ENCODE peak calls at places on chromosomes 13 and 19, in eight cellular contexts. I, S, H, Z, U, O, L and T are unnamed samples.

GRCh38 chr13:111347438-111347837 is 27.0 kb downstream of the TEX29 start:
- DNase-seq in I (no peak), S (no peak), H (no peak), Z (no peak), U (no peak), O (no peak), L (no peak), T (no peak)

GRCh38 chr13:23140492-23140891 is 40.3 kb upstream of the SGCG start:
- DNase-seq in I (no peak), S (no peak), H (no peak), Z (no peak), U (no peak), O (no peak), L (no peak), T (no peak)

GRCh38 chr13:98813993-98814392 is 61.5 kb upstream of the SLC15A1 start:
- DNase-seq in I (peak; percentile 12), S (no peak), H (no peak), Z (no peak), U (no peak), O (no peak), L (no peak), T (no peak)

GRCh38 chr13:85298387-85298924 is 500.8 kb downstream of the SLITRK6 start:
- DNase-seq in I (no peak), S (no peak), H (no peak), Z (no peak), U (no peak), O (no peak), L (no peak), T (no peak)

GRCh38 chr19:50645107-50645506 is 4.1 kb upstream of the C19orf81 start:
- DNase-seq in I (no peak), S (no peak), H (no peak), Z (no peak), U (no peak), O (no peak), L (no peak), T (no peak)

GRCh38 chr13:27663947-27664346 is 42.3 kb downstream of the POLR1D start:
- DNase-seq in I (no peak), S (no peak), H (no peak), Z (no peak), U (no peak), O (no peak), L (no peak), T (no peak)

GRCh38 chr13:23876265-23876664 is 12.9 kb downstream of the MIPEP start:
- DNase-seq in I (no peak), S (no peak), H (no peak), Z (no peak), U (no peak), O (no peak), L (no peak), T (no peak)

GRCh38 chr19:16946951-16947940 is 58.4 kb downstream of the F2RL3 start:
- DNase-seq in I (no peak), S (no peak), H (no peak), Z (no peak), U (no peak), O (no peak), L (no peak), T (no peak)

GRCh38 chr13:69109891-69110525 is 997.6 kb upstream of the ATXN8OS start:
- DNase-seq in I (no peak), S (no peak), H (no peak), Z (no peak), U (no peak), O (no peak), L (no peak), T (peak; percentile 23)

GRCh38 chr13:27792393-27793218 is at the start of gene GSX1:
- DNase-seq in I (peak; percentile 63), S (no peak), H (peak; percentile 85), Z (no peak), U (peak; percentile 66), O (peak; percentile 86), L (no peak), T (peak; percentile 41)

GRCh38 chr19:58556633-58557252 is 1.7 kb downstream of the UBE2M start:
- DNase-seq in I (no peak), S (no peak), H (no peak), Z (no peak), U (peak; percentile 42), O (no peak), L (no peak), T (no peak)

GRCh38 chr13:41019027-41019487 is at the start of gene ELF1:
- DNase-seq in I (peak; percentile 65), S (peak; percentile 86), H (no peak), Z (no peak), U (peak; percentile 67), O (no peak), L (peak; percentile 50), T (no peak)

GRCh38 chr19:39207293-39207836 is 3.3 kb upstream of the SYCN start:
- DNase-seq in I (no peak), S (no peak), H (no peak), Z (no peak), U (no peak), O (no peak), L (no peak), T (no peak)

GRCh38 chr13:105920375-105920774 is 615.1 kb downstream of the EFNB2 start:
- DNase-seq in I (peak; percentile 56), S (peak; percentile 93), H (peak; percentile 58), Z (no peak), U (no peak), O (no peak), L (no peak), T (peak; percentile 44)

GRCh38 chr13:48588120-48588519 is 55.2 kb upstream of the RCBTB2 start:
- DNase-seq in I (no peak), S (no peak), H (no peak), Z (no peak), U (no peak), O (no peak), L (no peak), T (no peak)

GRCh38 chr13:65063753-65064152 is 2166.4 kb downstream of the PCDH9 start:
- DNase-seq in I (peak; percentile 67), S (no peak), H (no peak), Z (no peak), U (no peak), O (no peak), L (no peak), T (no peak)

GRCh38 chr13:109874921-109875454 is 88.6 kb upstream of the IRS2 start:
- DNase-seq in I (peak; percentile 80), S (peak; percentile 90), H (no peak), Z (no peak), U (no peak), O (no peak), L (no peak), T (no peak)

GRCh38 chr19:8310342-8311055 is 2.3 kb upstream of the CD320 start:
- DNase-seq in I (no peak), S (peak; percentile 21), H (no peak), Z (peak; percentile 13), U (peak; percentile 40), O (no peak), L (no peak), T (no peak)

GRCh38 chr13:30175166-30175565 is 132.2 kb downstream of the KATNAL1 start:
- DNase-seq in I (no peak), S (no peak), H (no peak), Z (no peak), U (no peak), O (no peak), L (no peak), T (no peak)

GRCh38 chr13:80430561-80430960 is 89.6 kb upstream of the SPRY2 start:
- DNase-seq in I (no peak), S (no peak), H (no peak), Z (no peak), U (no peak), O (no peak), L (no peak), T (no peak)

GRCh38 chr19:45509692-45510015 is 2.4 kb downstream of the VASP start:
- DNase-seq in I (no peak), S (no peak), H (no peak), Z (no peak), U (no peak), O (no peak), L (no peak), T (no peak)
- H3K4me1 ChIP-seq in I (peaks cover 30% of the 10 kb centered on the region), S (peaks cover 42% of the 10 kb centered on the region), H (peaks cover 5% of the 10 kb centered on the region), Z (peaks cover 3% of the 10 kb centered on the region), U (no peaks in the 10 kb centered on the region), O (peaks cover 37% of the 10 kb centered on the region), L (peaks cover 52% of the 10 kb centered on the region), T (peaks cover 10% of the 10 kb centered on the region)

DNA sequence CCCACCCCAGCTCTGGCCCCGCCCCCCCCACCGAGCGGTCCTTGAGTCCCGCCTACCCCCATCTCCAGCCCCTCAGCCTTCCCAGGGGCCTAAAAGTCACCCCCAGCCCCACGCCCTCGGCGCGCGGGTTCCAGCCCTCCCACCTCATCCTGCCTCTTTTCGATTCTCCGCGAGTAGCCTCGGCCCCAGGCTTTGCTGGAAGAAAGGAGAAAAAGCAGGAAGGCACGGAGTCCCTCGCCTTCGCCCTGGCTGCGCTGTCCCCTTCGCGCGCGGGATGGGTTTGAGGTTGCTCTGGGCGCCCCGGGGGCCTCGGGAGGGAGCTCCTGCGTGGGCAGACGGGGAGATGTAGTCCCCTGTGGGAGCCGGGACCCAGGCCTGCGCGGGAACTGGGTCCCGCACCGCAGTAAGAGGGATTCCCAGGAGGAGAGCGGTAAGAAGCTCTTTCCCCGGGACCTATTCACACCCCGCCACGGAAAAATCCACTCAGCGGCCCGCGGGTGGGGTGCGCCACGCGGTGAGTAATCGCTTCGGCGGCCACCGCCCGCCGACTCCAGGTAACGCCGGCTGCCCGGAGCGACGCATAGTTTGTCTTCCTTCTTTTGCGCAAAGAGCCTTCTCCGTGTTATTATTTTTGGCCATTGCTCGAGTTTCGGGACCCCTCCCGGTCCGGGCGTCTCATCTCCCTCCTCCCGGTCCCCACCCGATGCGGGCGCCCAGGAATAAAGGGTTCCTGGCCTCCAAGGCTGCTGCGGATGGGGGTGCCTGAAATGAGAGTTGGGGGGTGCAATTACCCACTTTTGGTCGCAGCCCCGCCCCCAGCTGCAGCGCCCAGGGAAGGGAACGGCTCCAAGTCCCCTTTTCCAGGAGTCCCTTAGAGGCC is 863 bp upstream of the CRLF1 start:
- DNase-seq in I (no peak), S (no peak), H (no peak), Z (no peak), U (no peak), O (no peak), L (no peak), T (peak; percentile 41)
- H3K4me3 ChIP-seq in I (no peak overlapping the region), S (peak overlapping the region; percentile 53), H (no peak overlapping the region), Z (no peak overlapping the region), U (no peak overlapping the region), O (peak overlapping the region; percentile 2), L (no peak overlapping the region), T (peak overlapping the region; percentile 17)

DNA sequence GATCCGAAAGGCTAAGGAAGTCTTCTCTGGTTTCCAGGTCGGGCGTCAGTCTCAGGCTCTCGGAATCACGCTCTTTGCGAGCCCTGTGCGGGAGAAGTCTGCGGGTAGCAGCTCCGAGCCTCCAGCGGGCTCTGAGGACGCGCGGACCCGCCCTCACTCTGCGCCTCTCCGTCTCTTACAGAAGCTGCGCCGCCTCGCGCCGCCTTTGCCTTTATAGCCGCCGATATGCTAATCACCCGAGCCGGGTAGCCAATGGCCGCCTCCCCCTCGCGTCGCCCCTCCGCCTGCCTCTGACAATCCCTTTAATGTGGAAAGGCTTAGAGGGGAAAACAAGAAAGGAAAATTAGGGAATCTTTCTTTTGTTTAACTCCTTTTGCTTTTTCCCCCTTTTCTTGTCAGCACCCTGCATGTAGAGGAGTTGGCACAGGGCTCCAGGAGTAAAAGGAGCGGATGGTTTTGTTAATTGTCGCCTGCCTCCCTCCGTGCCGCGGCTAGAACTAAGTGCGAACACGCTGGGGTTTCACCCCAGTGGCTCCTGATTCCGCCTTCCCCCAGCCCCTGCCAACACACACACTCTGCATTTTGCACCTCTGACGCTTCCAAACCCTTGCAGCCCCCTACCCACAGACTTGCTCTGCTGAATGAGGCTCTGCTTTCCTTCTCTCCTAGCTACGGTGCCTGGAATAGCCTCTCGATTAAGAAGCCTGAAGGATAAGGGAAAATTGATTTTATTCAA is at the start of gene PCDH8:
- DNase-seq in I (no peak), S (no peak), H (peak; percentile 79), Z (peak; percentile 94), U (no peak), O (no peak), L (no peak), T (peak; percentile 71)
- H3K27me3 ChIP-seq in I (peaks cover 51% of the 10 kb centered on the region), S (peaks cover 14% of the 10 kb centered on the region), H (peaks cover 29% of the 10 kb centered on the region), Z (peaks cover 56% of the 10 kb centered on the region), U (no peaks in the 10 kb centered on the region), O (peaks cover 72% of the 10 kb centered on the region), L (peaks cover 45% of the 10 kb centered on the region), T (peaks cover 28% of the 10 kb centered on the region)

GRCh38 chr19:10192922-10193321 is 1.8 kb downstream of the DNMT1 start:
- DNase-seq in I (no peak), S (no peak), H (no peak), Z (no peak), U (no peak), O (no peak), L (no peak), T (no peak)
- H3K4me1 ChIP-seq in I (peaks cover 8% of the 10 kb centered on the region), S (peaks cover 18% of the 10 kb centered on the region), H (peaks cover 7% of the 10 kb centered on the region), Z (no peaks in the 10 kb centered on the region), U (no peaks in the 10 kb centered on the region), O (peaks cover 9% of the 10 kb centered on the region), L (peaks cover 28% of the 10 kb centered on the region), T (peaks cover 12% of the 10 kb centered on the region)